ENCODE peak calls at places on chromosomes 5 and 9, in six cellular contexts. J is tibial nerve, M is neural crest cell, H is cardiac muscle cell, F is cardiac fibroblast, O is heart right ventricle. A is an unnamed sample.
A peak's percentile ranks its signal among the peaks of the same experiment; 100 is the strongest.

GRCh38 chr5:93224624-93225023 is 356.4 kb downstream of the NR2F1-AS1 start:
- DNase-seq in O (no peak), F (no peak), J (no peak), H (no peak), M (no peak), A (no peak)

GRCh38 chr5:44387391-44387790 is 1.8 kb downstream of the FGF10 start:
- DNase-seq in O (no peak), F (no peak), J (no peak), H (peak; percentile 44), M (no peak), A (no peak)

GRCh38 chr9:111294691-111295451 is 35.2 kb downstream of the OR2K2 start:
- DNase-seq in H (no peak), O (no peak), J (no peak), M (no peak), F (no peak), A (no peak)

GRCh38 chr9:37511006-37511714 is 25.4 kb downstream of the POLR1E start:
- DNase-seq in O (no peak), M (no peak), H (peak; percentile 50), J (no peak), F (no peak), A (no peak)

GRCh38 chr5:4630031-4630430 is 510.1 kb upstream of the ADAMTS16 start:
- DNase-seq in H (no peak), M (no peak), O (no peak), F (no peak), J (no peak), A (no peak)

GRCh38 chr9:74942801-74943200 is 9.9 kb downstream of the C9orf40 start:
- DNase-seq in H (no peak), J (no peak), M (no peak), F (peak; percentile 59), O (no peak), A (no peak)

GRCh38 chr5:139659673-139660072 is 11.5 kb downstream of the CXXC5 start:
- DNase-seq in M (no peak), J (no peak), H (peak; percentile 69), O (no peak), F (peak; percentile 33), A (no peak)

GRCh38 chr5:93660677-93661076 is 77.7 kb downstream of the NR2F1 start:
- DNase-seq in J (no peak), O (no peak), M (no peak), H (no peak), F (no peak), A (no peak)

GRCh38 chr5:154797762-154798161 is 42.6 kb downstream of the LARP1 start:
- DNase-seq in H (no peak), F (no peak), O (no peak), J (no peak), M (no peak), A (no peak)

GRCh38 chr5:1293997-1294838 is 650 bp downstream of the TERT start:
- DNase-seq in J (no peak), M (no peak), F (no peak), O (no peak), H (peak; percentile 12), A (no peak)

GRCh38 chr5:157594237-157594636 is 18.7 kb upstream of the ADAM19 start:
- DNase-seq in F (peak; percentile 51), J (no peak), M (no peak), O (no peak), H (no peak), A (no peak)

GRCh38 chr5:135033026-135033861 is 784 bp downstream of the PITX1 start:
- DNase-seq in O (no peak), F (peak; percentile 30), H (peak; percentile 44), J (no peak), M (no peak), A (no peak)

GRCh38 chr9:36166150-36166927 is 2.8 kb upstream of the CCIN start:
- DNase-seq in J (peak; percentile 79), F (peak; percentile 85), O (peak; percentile 87), M (peak; percentile 79), H (peak; percentile 75), A (peak; percentile 69)

GRCh38 chr5:61732796-61733195 is 400.7 kb downstream of the ZSWIM6 start:
- DNase-seq in O (no peak), F (no peak), J (no peak), M (peak; percentile 40), H (no peak), A (no peak)

GRCh38 chr5:133991171-133991910 is 13.4 kb downstream of the VDAC1 start:
- DNase-seq in O (no peak), H (no peak), F (no peak), J (no peak), M (no peak), A (no peak)

GRCh38 chr9:134069536-134070399 is 1.9 kb upstream of the BRD3 start:
- DNase-seq in F (no peak), H (no peak), J (no peak), O (no peak), M (no peak), A (no peak)

GRCh38 chr9:134068742-134069535 is 1.1 kb upstream of the BRD3 start:
- DNase-seq in F (no peak), M (no peak), H (no peak), O (no peak), J (no peak), A (no peak)

GRCh38 chr9:134066923-134067851 is 639 bp downstream of the BRD3 start:
- DNase-seq in O (no peak), F (peak; percentile 34), M (peak; percentile 34), J (no peak), H (peak; percentile 67), A (no peak)

GRCh38 chr9:134066546-134066922 is 1.3 kb downstream of the BRD3 start:
- DNase-seq in O (no peak), J (no peak), F (peak; percentile 28), M (no peak), H (peak; percentile 30), A (no peak)

DNA sequence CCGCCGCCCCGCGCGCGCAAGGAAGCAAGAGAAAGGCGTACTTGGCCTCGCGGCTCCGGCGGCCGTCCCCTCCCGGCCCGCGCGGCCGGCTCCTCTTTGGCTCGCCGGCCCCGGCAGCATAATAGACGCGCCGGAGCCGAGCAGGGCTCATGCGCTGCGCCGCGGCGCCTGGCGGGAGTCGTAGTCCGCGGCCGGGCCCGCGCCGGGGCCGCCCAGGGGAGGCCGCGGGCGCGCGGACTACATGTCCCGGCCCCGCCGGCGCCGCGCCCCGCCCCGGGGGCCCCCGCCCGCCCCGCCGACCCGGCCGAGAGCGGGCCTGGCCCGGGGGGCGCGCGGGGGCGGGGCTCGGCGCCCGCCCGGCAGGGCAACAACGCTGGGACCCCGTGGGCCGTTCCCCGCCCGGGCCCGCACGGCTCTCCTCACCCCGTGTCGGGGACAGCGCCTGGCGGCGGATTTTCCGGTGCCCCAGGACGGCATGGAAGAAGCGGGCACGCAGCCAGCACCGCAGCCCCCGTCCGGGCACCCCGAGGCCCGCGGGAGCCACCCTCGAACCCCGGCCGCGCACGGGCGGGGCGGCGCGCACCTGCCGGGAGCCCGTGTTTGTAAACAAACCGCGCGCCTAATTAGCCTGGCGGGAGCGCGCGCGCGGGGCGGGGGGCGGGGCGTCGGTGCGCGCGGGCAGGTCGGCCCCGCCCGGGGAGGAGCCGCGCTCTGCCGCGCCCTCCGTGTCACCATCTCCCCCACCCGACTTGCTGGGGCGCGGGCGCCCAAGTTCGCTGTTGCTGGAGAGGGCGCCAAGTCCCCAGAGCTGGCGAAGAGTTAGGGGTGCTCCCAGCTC is at the start of gene BRD3:
- DNase-seq in J (peak; percentile 62), O (peak; percentile 86), F (peak; percentile 81), M (peak; percentile 67), H (peak; percentile 97), A (no peak)
- TF ChIP-seq CTCF in J (no peak), O (no peak), F (no peak), M (no peak), H (no peak), A (no peak)

GRCh38 chr5:74035521-74035937 is 409.5 kb downstream of the ARHGEF28 start:
- DNase-seq in F (peak; percentile 84), H (peak; percentile 29), M (no peak), J (peak; percentile 55), O (no peak), A (no peak)
- TF ChIP-seq CTCF in F (peak; percentile 49), H (peak; percentile 63), M (peak; percentile 58), J (peak; percentile 27), O (peak; percentile 24), A (no peak)

DNA sequence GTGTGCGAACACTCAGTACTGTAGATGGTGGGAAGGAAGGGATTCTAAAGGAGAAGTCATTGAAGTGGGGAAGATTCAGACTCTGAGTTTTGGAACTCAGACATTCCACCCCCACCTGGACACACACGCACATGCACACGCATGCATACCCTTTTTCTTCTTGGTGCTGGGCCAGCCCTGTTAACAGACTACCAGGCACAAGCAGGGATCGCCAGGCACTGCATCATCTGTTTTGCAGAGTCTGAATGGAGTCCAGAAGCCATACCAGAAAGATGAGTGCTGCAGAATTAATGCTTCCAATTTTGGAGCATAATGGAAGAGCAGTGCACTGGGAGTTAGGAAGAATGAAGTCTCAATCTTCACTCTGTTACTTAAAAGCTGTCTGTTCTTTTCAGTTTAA is 95.4 kb downstream of the PDE8B start:
- DNase-seq in O (no peak), M (no peak), F (no peak), J (no peak), H (no peak), A (no peak)
- TF ChIP-seq CTCF in O (no peak), M (no peak), F (no peak), J (no peak), H (no peak), A (no peak)

GRCh38 chr5:116062352-116062751 is 22.5 kb upstream of the COMMD10 start:
- DNase-seq in H (no peak), M (no peak), J (no peak), O (no peak), F (peak; percentile 16), A (no peak)
- TF ChIP-seq CTCF in H (peak; percentile 8), M (peak; percentile 18), J (no peak), O (no peak), F (no peak), A (no peak)

DNA sequence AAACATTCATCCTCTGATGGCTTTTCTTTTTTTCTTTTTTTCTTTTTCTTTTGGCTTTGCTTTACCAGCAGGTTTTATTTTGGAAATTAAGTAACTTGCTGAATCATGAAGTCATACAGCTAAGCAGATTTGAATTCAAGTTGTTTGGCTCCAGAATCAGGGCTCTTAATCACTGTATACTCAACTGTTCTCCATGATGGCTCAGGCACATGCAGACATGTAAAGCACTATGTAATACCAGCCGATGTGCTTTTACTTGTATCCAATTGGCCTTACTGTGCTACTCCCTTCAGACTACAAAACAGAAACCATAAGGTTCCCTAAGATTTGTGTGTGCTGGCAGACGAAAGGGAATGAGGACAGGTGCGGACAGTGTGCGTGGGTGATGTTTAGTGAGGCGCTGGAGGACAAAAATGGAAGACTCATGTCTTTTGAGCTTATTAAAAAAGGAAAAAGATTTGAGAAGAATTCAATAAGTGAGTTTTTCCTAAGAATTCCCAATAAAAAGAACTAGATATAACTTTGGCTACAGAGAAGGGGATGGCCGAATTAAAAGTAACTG is 44.7 kb upstream of the OTP start:
- DNase-seq in F (peak; percentile 42), J (no peak), H (no peak), O (no peak), M (no peak), A (no peak)
- TF ChIP-seq CTCF in F (no peak), J (no peak), H (no peak), O (no peak), M (no peak), A (no peak)